ENCODE peak calls at places on chromosome 22, in seven cellular contexts. J is upper lobe of left lung, O is A549, F is right lobe of liver, I is gastrocnemius medialis, P is HepG2, W is GM12878. A is an unnamed sample.

GRCh38 chr22:45537734-45538181 is 35.1 kb downstream of the FBLN1 start:
- ATAC-seq in J (peak), O (no peak), F (no peak), I (peak), P (no peak), W (no peak), A (peak)

GRCh38 chr22:46536559-46537220 is 730 bp downstream of the CELSR1 start:
- ATAC-seq in J (no peak), O (peak), F (no peak), I (no peak), P (no peak), W (no peak), A (no peak)

GRCh38 chr22:42912049-42912448 is 55.0 kb upstream of the ARFGAP3 start:
- ATAC-seq in J (no peak), O (no peak), F (no peak), I (no peak), P (no peak), W (no peak), A (no peak)

GRCh38 chr22:25364281-25364680 is 144.8 kb downstream of the CRYBB2 start:
- ATAC-seq in J (no peak), O (no peak), F (no peak), I (no peak), P (no peak), W (no peak), A (no peak)

GRCh38 chr22:50173221-50173982 is 2.9 kb downstream of the PANX2 start:
- ATAC-seq in J (peak), O (no peak), F (no peak), I (no peak), P (no peak), W (peak), A (no peak)

GRCh38 chr22:23552573-23552972 is 27.5 kb downstream of the IGLL1 start:
- ATAC-seq in J (no peak), O (no peak), F (no peak), I (no peak), P (no peak), W (no peak), A (no peak)

GRCh38 chr22:24726848-24727217 is 47.7 kb downstream of the PIWIL3 start:
- ATAC-seq in J (no peak), O (no peak), F (no peak), I (no peak), P (no peak), W (no peak), A (no peak)

GRCh38 chr22:48894064-48894671 is 933.5 kb downstream of the BRD1 start:
- ATAC-seq in J (no peak), O (no peak), F (no peak), I (no peak), P (peak), W (no peak), A (no peak)

GRCh38 chr22:33167998-33168397 is 109.8 kb upstream of the SYN3 start:
- ATAC-seq in J (no peak), O (no peak), F (peak), I (no peak), P (no peak), W (no peak), A (no peak)

GRCh38 chr22:31218565-31219262 is 6.6 kb downstream of the LIMK2 start:
- ATAC-seq in J (no peak), O (no peak), F (no peak), I (no peak), P (no peak), W (peak), A (no peak)

DNA sequence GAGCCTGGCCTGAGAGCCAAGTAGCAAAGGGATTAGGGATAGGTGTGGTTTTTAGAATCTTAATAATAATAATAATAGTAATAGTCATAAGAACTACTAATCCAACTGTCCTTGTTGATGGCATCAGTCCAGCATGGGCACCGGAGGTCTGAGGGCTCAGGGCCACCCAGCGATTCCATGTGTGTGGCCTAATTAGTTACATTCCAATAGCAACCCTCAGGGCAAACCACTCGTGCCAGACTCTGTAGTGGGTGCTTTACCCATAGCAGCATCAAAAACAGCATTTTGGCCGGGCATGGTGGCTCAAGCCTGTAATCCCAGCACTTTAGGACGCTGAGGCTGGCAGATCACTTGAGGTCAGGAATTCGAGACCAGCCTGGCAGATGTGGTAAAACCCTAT is 19.0 kb upstream of the MYH9 start:
- ATAC-seq in J (no peak), O (no peak), F (no peak), I (no peak), P (no peak), W (no peak), A (no peak)
- H3K27ac ChIP-seq in J (peak), O (no peak), F (no peak), I (no peak), P (no peak), W (no peak), A (no peak)

DNA sequence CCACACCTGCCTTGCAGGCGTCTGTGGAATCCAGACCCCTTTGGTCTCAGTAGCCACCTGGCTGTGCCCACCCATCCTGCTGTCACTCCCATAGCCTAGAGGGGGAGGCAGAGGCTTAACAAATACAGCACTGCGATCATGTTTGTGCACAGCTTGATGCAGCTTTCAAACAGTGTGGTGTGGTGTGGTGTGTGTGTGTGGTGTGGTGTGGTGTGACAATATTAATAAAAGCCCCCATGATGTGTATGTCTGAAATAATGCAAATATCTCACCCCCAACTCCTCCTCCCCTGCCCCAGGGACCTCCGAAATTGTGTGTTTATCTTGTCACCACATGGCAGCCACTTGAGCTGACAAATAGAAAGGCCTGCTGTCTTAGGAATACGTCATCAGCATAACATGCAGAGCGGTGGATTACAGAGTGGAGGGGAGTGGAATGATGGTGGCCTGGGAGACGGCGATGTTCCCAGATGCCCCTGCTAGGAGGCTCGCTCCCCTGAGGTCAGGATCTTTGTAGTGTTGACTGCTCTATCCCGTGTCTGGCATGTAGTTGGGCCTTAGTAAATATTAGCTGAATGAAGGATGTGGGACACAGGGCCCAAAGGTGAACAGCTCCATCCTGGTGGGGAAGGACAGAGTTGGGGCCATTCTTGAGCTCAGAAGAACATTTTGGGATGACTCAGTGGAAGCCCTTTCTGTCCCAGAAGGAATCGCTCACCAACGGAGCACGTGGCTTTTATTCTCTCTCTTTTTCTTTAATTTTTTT is 2.8 kb downstream of the PDXP start:
- ATAC-seq in J (peak), O (no peak), F (peak), I (no peak), P (peak), W (peak), A (no peak)
- H3K4me3 ChIP-seq in J (no peak), O (no peak), F (no peak), I (no peak), P (peak), W (peak), A (no peak)

GRCh38 chr22:20510811-20511577 is 3.6 kb downstream of the MED15 start:
- ATAC-seq in J (no peak), O (no peak), F (no peak), I (no peak), P (no peak), W (no peak), A (no peak)

GRCh38 chr22:20509344-20510047 is 2.1 kb downstream of the MED15 start:
- ATAC-seq in J (peak), O (peak), F (peak), I (peak), P (peak), W (peak), A (peak)

GRCh38 chr22:20508815-20509271 is 1.4 kb downstream of the MED15 start:
- ATAC-seq in J (no peak), O (no peak), F (no peak), I (no peak), P (no peak), W (peak), A (no peak)

GRCh38 chr22:20506543-20507252 is 712 bp upstream of the MED15 start:
- ATAC-seq in J (no peak), O (no peak), F (no peak), I (no peak), P (no peak), W (no peak), A (no peak)

GRCh38 chr22:20507253-20508066 is at the start of gene MED15:
- ATAC-seq in J (peak), O (peak), F (peak), I (peak), P (peak), W (peak), A (peak)
- TF ChIP-seq POLR2A in J (no peak), O (peak), F (peak), I (peak), P (peak), W (peak), A (peak)

GRCh38 chr22:35407352-35407751 is 7.4 kb downstream of the MCM5 start:
- ATAC-seq in J (no peak), O (no peak), F (peak), I (no peak), P (no peak), W (no peak), A (no peak)
- H3K27ac ChIP-seq in J (no peak), O (no peak), F (no peak), I (no peak), P (no peak), W (no peak), A (no peak)

DNA sequence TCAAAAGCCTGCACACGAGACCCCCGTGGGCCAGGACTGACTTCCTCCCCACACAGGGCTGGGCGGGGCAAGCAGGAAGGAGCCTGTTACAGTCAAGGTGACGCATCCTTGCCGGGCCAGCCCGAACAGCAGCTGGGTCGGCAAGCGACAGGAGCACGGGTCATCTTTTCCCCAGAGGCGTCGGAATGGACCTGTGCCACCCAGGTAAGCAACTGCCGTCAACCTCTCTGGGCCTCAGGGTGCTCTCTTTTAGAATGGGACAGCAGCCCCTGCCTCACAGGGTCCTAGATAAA is at the start of gene CYTH4:
- ATAC-seq in J (peak), O (no peak), F (peak), I (no peak), P (no peak), W (peak), A (peak)
- H3K4me3 ChIP-seq in J (peak), O (no peak), F (peak), I (peak), P (no peak), W (peak), A (peak)

DNA sequence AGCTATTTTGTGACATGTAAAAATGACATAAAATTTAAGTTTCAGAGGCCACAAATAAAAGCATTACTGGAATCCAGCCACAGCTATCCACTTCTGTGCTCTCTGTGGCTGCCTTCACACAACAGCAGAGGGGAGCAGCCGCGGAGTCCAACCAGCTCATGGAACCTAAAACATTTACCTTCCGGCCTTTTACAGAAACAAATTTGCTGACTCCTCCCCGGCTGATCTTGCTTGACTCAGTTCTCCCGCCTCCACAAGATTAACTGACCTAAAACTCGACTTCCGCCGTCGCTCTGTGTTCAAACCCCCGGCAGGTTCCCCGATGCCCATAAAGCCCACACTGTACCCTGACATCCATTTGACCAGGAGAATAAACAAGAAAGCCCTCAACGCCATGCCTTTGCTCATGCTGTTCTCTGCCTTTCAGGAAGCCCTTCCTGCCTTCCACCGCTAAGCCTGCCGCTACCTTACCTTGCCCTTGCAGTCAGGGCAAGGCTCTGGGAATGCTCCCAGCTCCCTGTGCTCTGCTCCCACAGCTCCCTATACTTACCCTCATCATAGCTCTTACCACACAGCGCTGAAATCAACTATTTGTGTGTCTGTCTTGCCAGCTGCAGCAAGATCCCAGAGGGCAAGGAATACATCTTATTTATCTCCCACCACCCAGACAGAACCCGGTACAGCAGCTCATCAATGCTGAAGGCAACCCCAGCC is 35.4 kb downstream of the MICAL3 start:
- ATAC-seq in J (no peak), O (peak), F (no peak), I (no peak), P (no peak), W (no peak), A (no peak)
- TF ChIP-seq POLR2A in J (no peak), O (no peak), F (no peak), I (no peak), P (no peak), W (no peak), A (no peak)

DNA sequence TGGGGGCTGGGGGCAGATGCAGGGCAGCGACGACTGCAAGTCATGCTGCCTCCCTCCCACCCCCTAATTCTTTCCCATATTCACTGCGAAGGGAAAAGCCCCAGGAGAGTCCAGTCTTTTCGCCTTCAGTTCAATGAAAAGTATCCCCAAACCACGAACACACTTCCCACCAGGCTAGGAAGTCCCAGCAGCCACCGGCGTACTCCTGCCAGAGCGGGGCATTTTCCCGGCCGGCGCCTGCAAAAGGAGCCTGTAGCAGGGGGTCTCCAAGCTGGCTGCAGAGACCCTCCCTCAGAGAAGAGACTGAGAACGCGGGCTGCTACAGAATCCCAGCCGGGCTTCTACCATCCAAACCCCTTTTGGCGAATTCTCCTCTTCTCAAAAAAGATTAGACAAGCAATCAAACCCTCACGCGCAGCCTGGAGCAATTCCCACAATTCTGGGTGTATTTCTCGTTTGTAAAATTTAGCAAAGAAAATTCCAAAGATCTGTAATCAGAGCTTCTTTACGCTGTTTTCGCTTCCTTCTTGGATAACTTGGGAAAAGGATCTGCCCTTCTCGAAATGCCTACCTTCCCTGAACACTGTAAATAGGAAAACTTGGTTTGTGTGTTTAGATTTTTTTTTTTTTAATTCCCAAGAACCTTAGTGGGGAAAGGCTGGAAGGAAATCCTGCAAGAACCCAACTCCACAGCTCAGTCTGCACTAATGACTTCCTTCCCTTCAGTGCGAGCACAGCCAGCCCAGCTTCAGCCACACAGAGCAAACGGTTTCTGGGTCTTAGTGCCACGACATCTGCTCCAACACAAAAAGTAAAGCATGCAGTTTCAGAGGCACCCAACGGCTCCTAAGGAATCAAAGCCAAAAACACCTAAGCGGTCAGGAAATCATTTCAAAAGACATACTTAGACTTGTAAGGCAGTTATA is 236.4 kb downstream of the TTC28 start:
- ATAC-seq in J (peak), O (no peak), F (peak), I (peak), P (peak), W (peak), A (peak)
- H3K27ac ChIP-seq in J (peak), O (no peak), F (peak), I (peak), P (peak), W (no peak), A (peak)